ENCODE peak calls at places on chromosome 16, in ten cellular contexts. One of them, this sample, is unnamed.

GRCh38 chr16:12541672-12542071 is 262.0 kb downstream of the CPPED1 start:
- DNase-seq in left ventricle myocardium inferior: no peak
- DNase-seq in HepG2: no peak
- DNase-seq in astrocyte of the cerebellum: no peak
- DNase-seq in AG04450: no peak
- DNase-seq in adrenal gland: no peak
- DNase-seq in esophagus squamous epithelium: no peak
- DNase-seq in MM.1S: no peak
- DNase-seq in heart right ventricle: no peak
- DNase-seq in dorsolateral prefrontal cortex: no peak
- DNase-seq in this sample: no peak

GRCh38 chr16:49183911-49184310 is 97.7 kb downstream of the CBLN1 start:
- DNase-seq in MM.1S: peak; percentile 33
- DNase-seq in dorsolateral prefrontal cortex: no peak
- DNase-seq in heart right ventricle: no peak
- DNase-seq in esophagus squamous epithelium: no peak
- DNase-seq in HepG2: peak; percentile 20
- DNase-seq in astrocyte of the cerebellum: no peak
- DNase-seq in adrenal gland: no peak
- DNase-seq in left ventricle myocardium inferior: no peak
- DNase-seq in AG04450: no peak
- DNase-seq in this sample: peak; percentile 20

GRCh38 chr16:88580371-88580770 is 10.2 kb downstream of the ZC3H18 start:
- DNase-seq in heart right ventricle: no peak
- DNase-seq in astrocyte of the cerebellum: no peak
- DNase-seq in esophagus squamous epithelium: no peak
- DNase-seq in MM.1S: no peak
- DNase-seq in adrenal gland: no peak
- DNase-seq in AG04450: no peak
- DNase-seq in left ventricle myocardium inferior: no peak
- DNase-seq in HepG2: no peak
- DNase-seq in dorsolateral prefrontal cortex: no peak
- DNase-seq in this sample: no peak

GRCh38 chr16:89119161-89119621 is 25.5 kb downstream of the ACSF3 start:
- DNase-seq in MM.1S: no peak
- DNase-seq in dorsolateral prefrontal cortex: peak; percentile 24
- DNase-seq in left ventricle myocardium inferior: peak; percentile 11
- DNase-seq in adrenal gland: no peak
- DNase-seq in heart right ventricle: no peak
- DNase-seq in AG04450: no peak
- DNase-seq in esophagus squamous epithelium: no peak
- DNase-seq in astrocyte of the cerebellum: no peak
- DNase-seq in HepG2: no peak
- DNase-seq in this sample: no peak

GRCh38 chr16:52383640-52384292 is 163.2 kb downstream of the TOX3 start:
- DNase-seq in esophagus squamous epithelium: no peak
- DNase-seq in HepG2: peak; percentile 57
- DNase-seq in left ventricle myocardium inferior: no peak
- DNase-seq in heart right ventricle: no peak
- DNase-seq in adrenal gland: no peak
- DNase-seq in AG04450: no peak
- DNase-seq in MM.1S: no peak
- DNase-seq in dorsolateral prefrontal cortex: no peak
- DNase-seq in astrocyte of the cerebellum: no peak
- DNase-seq in this sample: no peak

GRCh38 chr16:81730090-81731051 is 48.7 kb upstream of the PLCG2 start:
- DNase-seq in left ventricle myocardium inferior: peak; percentile 86
- DNase-seq in adrenal gland: peak; percentile 85
- DNase-seq in MM.1S: peak; percentile 13
- DNase-seq in esophagus squamous epithelium: no peak
- DNase-seq in HepG2: peak; percentile 70
- DNase-seq in AG04450: no peak
- DNase-seq in astrocyte of the cerebellum: peak; percentile 54
- DNase-seq in dorsolateral prefrontal cortex: peak; percentile 92
- DNase-seq in heart right ventricle: peak; percentile 89
- DNase-seq in this sample: peak; percentile 82

GRCh38 chr16:84503751-84504395 is 586 bp downstream of the MEAK7 start:
- DNase-seq in dorsolateral prefrontal cortex: no peak
- DNase-seq in astrocyte of the cerebellum: no peak
- DNase-seq in heart right ventricle: no peak
- DNase-seq in esophagus squamous epithelium: no peak
- DNase-seq in left ventricle myocardium inferior: peak; percentile 15
- DNase-seq in HepG2: no peak
- DNase-seq in AG04450: no peak
- DNase-seq in MM.1S: no peak
- DNase-seq in adrenal gland: peak; percentile 29
- DNase-seq in this sample: no peak

GRCh38 chr16:82633964-82634600 is 7.3 kb downstream of the CDH13 start:
- DNase-seq in heart right ventricle: peak; percentile 42
- DNase-seq in astrocyte of the cerebellum: no peak
- DNase-seq in adrenal gland: no peak
- DNase-seq in HepG2: no peak
- DNase-seq in esophagus squamous epithelium: no peak
- DNase-seq in left ventricle myocardium inferior: no peak
- DNase-seq in AG04450: no peak
- DNase-seq in MM.1S: no peak
- DNase-seq in dorsolateral prefrontal cortex: peak; percentile 77
- DNase-seq in this sample: no peak

GRCh38 chr16:20355114-20355782 is 2.7 kb upstream of the UMOD start:
- DNase-seq in astrocyte of the cerebellum: no peak
- DNase-seq in heart right ventricle: no peak
- DNase-seq in esophagus squamous epithelium: no peak
- DNase-seq in dorsolateral prefrontal cortex: no peak
- DNase-seq in left ventricle myocardium inferior: no peak
- DNase-seq in MM.1S: no peak
- DNase-seq in adrenal gland: no peak
- DNase-seq in AG04450: no peak
- DNase-seq in HepG2: no peak
- DNase-seq in this sample: no peak

GRCh38 chr16:20363191-20363590 is 10.7 kb upstream of the UMOD start:
- DNase-seq in astrocyte of the cerebellum: no peak
- DNase-seq in dorsolateral prefrontal cortex: no peak
- DNase-seq in adrenal gland: no peak
- DNase-seq in HepG2: no peak
- DNase-seq in MM.1S: no peak
- DNase-seq in heart right ventricle: no peak
- DNase-seq in AG04450: no peak
- DNase-seq in left ventricle myocardium inferior: no peak
- DNase-seq in esophagus squamous epithelium: no peak
- DNase-seq in this sample: no peak

GRCh38 chr16:20364051-20364450 is 11.5 kb upstream of the UMOD start:
- DNase-seq in left ventricle myocardium inferior: no peak
- DNase-seq in HepG2: no peak
- DNase-seq in astrocyte of the cerebellum: no peak
- DNase-seq in adrenal gland: no peak
- DNase-seq in esophagus squamous epithelium: no peak
- DNase-seq in AG04450: no peak
- DNase-seq in dorsolateral prefrontal cortex: no peak
- DNase-seq in heart right ventricle: no peak
- DNase-seq in MM.1S: no peak
- DNase-seq in this sample: no peak

GRCh38 chr16:20359997-20360396 is 7.5 kb upstream of the UMOD start:
- DNase-seq in left ventricle myocardium inferior: no peak
- DNase-seq in adrenal gland: no peak
- DNase-seq in dorsolateral prefrontal cortex: no peak
- DNase-seq in HepG2: peak; percentile 39
- DNase-seq in MM.1S: no peak
- DNase-seq in astrocyte of the cerebellum: no peak
- DNase-seq in esophagus squamous epithelium: no peak
- DNase-seq in AG04450: no peak
- DNase-seq in heart right ventricle: no peak
- DNase-seq in this sample: no peak
- TF ChIP-seq CTCF in left ventricle myocardium inferior: no peak
- TF ChIP-seq CTCF in adrenal gland: no peak
- TF ChIP-seq CTCF in dorsolateral prefrontal cortex: no peak
- TF ChIP-seq CTCF in HepG2: peak; percentile 76
- TF ChIP-seq CTCF in MM.1S: peak; percentile 8
- TF ChIP-seq CTCF in astrocyte of the cerebellum: no peak
- TF ChIP-seq CTCF in esophagus squamous epithelium: no peak
- TF ChIP-seq CTCF in AG04450: no peak
- TF ChIP-seq CTCF in heart right ventricle: no peak
- TF ChIP-seq CTCF in this sample: no peak

GRCh38 chr16:4316732-4317461 is 1.0 kb downstream of the GLIS2 start:
- DNase-seq in left ventricle myocardium inferior: peak; percentile 60
- DNase-seq in heart right ventricle: peak; percentile 74
- DNase-seq in HepG2: no peak
- DNase-seq in esophagus squamous epithelium: no peak
- DNase-seq in astrocyte of the cerebellum: no peak
- DNase-seq in adrenal gland: peak; percentile 74
- DNase-seq in dorsolateral prefrontal cortex: no peak
- DNase-seq in AG04450: no peak
- DNase-seq in MM.1S: no peak
- DNase-seq in this sample: no peak

GRCh38 chr16:4317471-4318170 is 1.8 kb downstream of the GLIS2 start:
- DNase-seq in dorsolateral prefrontal cortex: no peak
- DNase-seq in left ventricle myocardium inferior: no peak
- DNase-seq in HepG2: no peak
- DNase-seq in adrenal gland: peak; percentile 70
- DNase-seq in AG04450: no peak
- DNase-seq in MM.1S: no peak
- DNase-seq in astrocyte of the cerebellum: no peak
- DNase-seq in esophagus squamous epithelium: no peak
- DNase-seq in heart right ventricle: no peak
- DNase-seq in this sample: no peak

GRCh38 chr16:4320030-4320429 is 4.2 kb downstream of the GLIS2 start:
- DNase-seq in AG04450: no peak
- DNase-seq in left ventricle myocardium inferior: peak; percentile 62
- DNase-seq in adrenal gland: no peak
- DNase-seq in HepG2: no peak
- DNase-seq in MM.1S: no peak
- DNase-seq in astrocyte of the cerebellum: no peak
- DNase-seq in dorsolateral prefrontal cortex: no peak
- DNase-seq in heart right ventricle: peak; percentile 63
- DNase-seq in esophagus squamous epithelium: no peak
- DNase-seq in this sample: no peak

GRCh38 chr16:4319454-4319853 is 3.6 kb downstream of the GLIS2 start:
- DNase-seq in dorsolateral prefrontal cortex: no peak
- DNase-seq in esophagus squamous epithelium: no peak
- DNase-seq in HepG2: no peak
- DNase-seq in astrocyte of the cerebellum: no peak
- DNase-seq in left ventricle myocardium inferior: no peak
- DNase-seq in AG04450: no peak
- DNase-seq in MM.1S: peak; percentile 47
- DNase-seq in adrenal gland: no peak
- DNase-seq in heart right ventricle: no peak
- DNase-seq in this sample: peak; percentile 75

DNA sequence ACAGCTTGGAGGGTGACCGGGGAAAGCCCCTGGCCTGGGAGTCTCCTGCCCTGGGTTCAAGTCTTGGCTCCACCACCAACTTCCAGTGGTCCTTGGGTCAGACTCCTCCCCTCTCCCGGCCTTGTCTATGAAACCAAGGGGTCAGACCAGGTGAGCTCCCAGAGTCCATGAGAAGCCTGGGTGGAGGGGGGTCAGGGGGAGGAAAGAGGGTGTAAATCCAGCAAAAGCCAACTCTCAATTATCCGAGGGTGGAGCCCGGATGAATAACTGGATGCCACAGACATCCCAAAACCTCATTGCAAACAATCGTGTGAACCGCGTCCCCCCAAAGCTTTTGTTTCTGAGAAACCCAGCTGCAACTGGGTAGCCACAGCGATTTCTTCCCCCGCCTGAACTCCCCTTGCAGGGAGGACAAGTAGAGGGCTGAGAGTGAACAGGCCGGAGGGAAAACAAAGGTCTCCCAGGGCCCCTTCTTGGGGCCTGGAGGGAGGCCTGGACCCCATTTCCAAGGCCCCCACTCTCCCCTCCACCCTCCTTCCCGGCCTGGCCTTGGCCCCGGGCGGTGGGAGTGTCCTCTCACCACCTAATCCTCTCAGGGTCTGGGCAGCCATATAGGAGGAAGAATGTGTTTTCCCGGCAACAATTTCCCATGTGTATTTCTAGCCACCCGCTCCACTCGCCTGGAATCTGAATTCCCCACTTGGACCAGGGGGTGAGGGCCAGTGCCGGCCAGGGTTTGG is 2.5 kb downstream of the GLIS2 start:
- DNase-seq in MM.1S: no peak
- DNase-seq in astrocyte of the cerebellum: no peak
- DNase-seq in esophagus squamous epithelium: no peak
- DNase-seq in dorsolateral prefrontal cortex: no peak
- DNase-seq in AG04450: no peak
- DNase-seq in left ventricle myocardium inferior: no peak
- DNase-seq in adrenal gland: no peak
- DNase-seq in heart right ventricle: no peak
- DNase-seq in HepG2: no peak
- DNase-seq in this sample: no peak
- H3K4me3 ChIP-seq in MM.1S: no peak overlapping the region
- H3K4me3 ChIP-seq in astrocyte of the cerebellum: peak overlapping the region; percentile 75
- H3K4me3 ChIP-seq in esophagus squamous epithelium: no peak overlapping the region
- H3K4me3 ChIP-seq in dorsolateral prefrontal cortex: no peak overlapping the region
- H3K4me3 ChIP-seq in AG04450: peak overlapping the region; percentile 76
- H3K4me3 ChIP-seq in left ventricle myocardium inferior: peak overlapping the region; percentile 88
- H3K4me3 ChIP-seq in adrenal gland: no peak overlapping the region
- H3K4me3 ChIP-seq in heart right ventricle: peak overlapping the region; percentile 63
- H3K4me3 ChIP-seq in HepG2: no peak overlapping the region
- H3K4me3 ChIP-seq in this sample: no peak overlapping the region

GRCh38 chr16:3183445-3184139 is 4.4 kb upstream of the OR1F1 start:
- DNase-seq in dorsolateral prefrontal cortex: no peak
- DNase-seq in esophagus squamous epithelium: no peak
- DNase-seq in HepG2: no peak
- DNase-seq in AG04450: no peak
- DNase-seq in adrenal gland: no peak
- DNase-seq in astrocyte of the cerebellum: no peak
- DNase-seq in heart right ventricle: no peak
- DNase-seq in MM.1S: no peak
- DNase-seq in left ventricle myocardium inferior: no peak
- DNase-seq in this sample: no peak

GRCh38 chr16:3186946-3187690 is 886 bp upstream of the OR1F1 start:
- DNase-seq in MM.1S: no peak
- DNase-seq in esophagus squamous epithelium: no peak
- DNase-seq in heart right ventricle: no peak
- DNase-seq in left ventricle myocardium inferior: no peak
- DNase-seq in HepG2: no peak
- DNase-seq in dorsolateral prefrontal cortex: no peak
- DNase-seq in AG04450: no peak
- DNase-seq in astrocyte of the cerebellum: no peak
- DNase-seq in adrenal gland: no peak
- DNase-seq in this sample: no peak

GRCh38 chr16:3180445-3180878 is 7.5 kb upstream of the OR1F1 start:
- DNase-seq in HepG2: no peak
- DNase-seq in left ventricle myocardium inferior: no peak
- DNase-seq in esophagus squamous epithelium: no peak
- DNase-seq in astrocyte of the cerebellum: no peak
- DNase-seq in dorsolateral prefrontal cortex: no peak
- DNase-seq in adrenal gland: no peak
- DNase-seq in MM.1S: no peak
- DNase-seq in AG04450: no peak
- DNase-seq in heart right ventricle: no peak
- DNase-seq in this sample: peak; percentile 41

GRCh38 chr16:3179651-3180050 is 8.4 kb upstream of the OR1F1 start:
- DNase-seq in dorsolateral prefrontal cortex: no peak
- DNase-seq in MM.1S: no peak
- DNase-seq in left ventricle myocardium inferior: no peak
- DNase-seq in astrocyte of the cerebellum: no peak
- DNase-seq in adrenal gland: no peak
- DNase-seq in esophagus squamous epithelium: no peak
- DNase-seq in AG04450: no peak
- DNase-seq in heart right ventricle: no peak
- DNase-seq in HepG2: no peak
- DNase-seq in this sample: no peak

GRCh38 chr16:3182608-3183444 is 5.2 kb upstream of the OR1F1 start:
- DNase-seq in heart right ventricle: no peak
- DNase-seq in adrenal gland: no peak
- DNase-seq in astrocyte of the cerebellum: no peak
- DNase-seq in HepG2: peak; percentile 70
- DNase-seq in left ventricle myocardium inferior: no peak
- DNase-seq in MM.1S: no peak
- DNase-seq in esophagus squamous epithelium: no peak
- DNase-seq in AG04450: no peak
- DNase-seq in dorsolateral prefrontal cortex: no peak
- DNase-seq in this sample: peak; percentile 75
- TF ChIP-seq CTCF in heart right ventricle: no peak
- TF ChIP-seq CTCF in adrenal gland: no peak
- TF ChIP-seq CTCF in astrocyte of the cerebellum: peak; percentile 46
- TF ChIP-seq CTCF in HepG2: peak; percentile 10
- TF ChIP-seq CTCF in left ventricle myocardium inferior: peak; percentile 40
- TF ChIP-seq CTCF in MM.1S: no peak
- TF ChIP-seq CTCF in esophagus squamous epithelium: peak; percentile 9
- TF ChIP-seq CTCF in AG04450: peak; percentile 44
- TF ChIP-seq CTCF in dorsolateral prefrontal cortex: no peak
- TF ChIP-seq CTCF in this sample: no peak

GRCh38 chr16:30184430-30185140 is 1.2 kb downstream of the CORO1A start:
- DNase-seq in esophagus squamous epithelium: no peak
- DNase-seq in HepG2: no peak
- DNase-seq in AG04450: no peak
- DNase-seq in heart right ventricle: peak; percentile 23
- DNase-seq in dorsolateral prefrontal cortex: peak; percentile 72
- DNase-seq in astrocyte of the cerebellum: no peak
- DNase-seq in MM.1S: peak; percentile 42
- DNase-seq in adrenal gland: peak; percentile 17
- DNase-seq in left ventricle myocardium inferior: peak; percentile 28
- DNase-seq in this sample: peak; percentile 78

GRCh38 chr16:30183236-30183960 is at the start of gene CORO1A:
- DNase-seq in dorsolateral prefrontal cortex: peak; percentile 92
- DNase-seq in MM.1S: peak; percentile 88
- DNase-seq in astrocyte of the cerebellum: peak; percentile 35
- DNase-seq in HepG2: peak; percentile 51
- DNase-seq in AG04450: peak; percentile 18
- DNase-seq in adrenal gland: peak; percentile 82
- DNase-seq in heart right ventricle: peak; percentile 88
- DNase-seq in left ventricle myocardium inferior: peak; percentile 86
- DNase-seq in esophagus squamous epithelium: no peak
- DNase-seq in this sample: peak; percentile 94

GRCh38 chr16:30185141-30185682 is 1.8 kb downstream of the CORO1A start:
- DNase-seq in astrocyte of the cerebellum: no peak
- DNase-seq in left ventricle myocardium inferior: peak; percentile 20
- DNase-seq in MM.1S: peak; percentile 24
- DNase-seq in AG04450: no peak
- DNase-seq in heart right ventricle: peak; percentile 18
- DNase-seq in esophagus squamous epithelium: no peak
- DNase-seq in adrenal gland: peak; percentile 16
- DNase-seq in HepG2: no peak
- DNase-seq in dorsolateral prefrontal cortex: no peak
- DNase-seq in this sample: peak; percentile 74

GRCh38 chr16:30185683-30186421 is 2.5 kb downstream of the CORO1A start:
- DNase-seq in astrocyte of the cerebellum: no peak
- DNase-seq in AG04450: no peak
- DNase-seq in esophagus squamous epithelium: no peak
- DNase-seq in adrenal gland: peak; percentile 48
- DNase-seq in MM.1S: peak; percentile 78
- DNase-seq in heart right ventricle: peak; percentile 51
- DNase-seq in left ventricle myocardium inferior: peak; percentile 60
- DNase-seq in dorsolateral prefrontal cortex: no peak
- DNase-seq in HepG2: no peak
- DNase-seq in this sample: peak; percentile 98

DNA sequence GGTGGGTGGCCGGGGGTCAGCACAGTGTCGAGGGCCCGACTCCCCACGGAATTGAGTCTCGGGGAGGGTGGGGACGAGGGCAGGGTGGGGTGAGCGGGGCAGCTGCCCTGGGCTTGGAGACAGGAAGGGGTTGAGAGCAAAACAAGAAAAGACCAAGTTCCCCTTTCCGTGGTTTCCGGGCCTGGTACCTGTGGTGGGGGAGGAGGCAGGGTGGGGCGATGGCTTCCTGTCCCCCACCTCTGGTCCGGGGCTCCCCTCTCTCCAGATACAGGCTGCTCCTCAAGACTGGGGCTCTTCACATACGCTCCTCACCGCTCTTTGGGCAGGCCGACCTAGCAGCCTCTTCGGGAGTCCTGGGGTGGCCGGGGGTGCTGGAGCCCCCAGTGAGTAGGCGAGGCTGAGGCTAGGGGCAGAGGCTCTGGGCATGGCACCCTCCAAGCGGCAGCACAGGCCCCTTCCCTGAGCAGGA is 593 bp downstream of the CORO1A start:
- DNase-seq in left ventricle myocardium inferior: peak; percentile 24
- DNase-seq in HepG2: no peak
- DNase-seq in dorsolateral prefrontal cortex: no peak
- DNase-seq in esophagus squamous epithelium: no peak
- DNase-seq in adrenal gland: peak; percentile 17
- DNase-seq in heart right ventricle: peak; percentile 40
- DNase-seq in MM.1S: peak; percentile 83
- DNase-seq in AG04450: no peak
- DNase-seq in astrocyte of the cerebellum: no peak
- DNase-seq in this sample: peak; percentile 94
- H3K4me3 ChIP-seq in left ventricle myocardium inferior: peak overlapping the region; percentile 75
- H3K4me3 ChIP-seq in HepG2: peak overlapping the region; percentile 74
- H3K4me3 ChIP-seq in dorsolateral prefrontal cortex: peak overlapping the region; percentile 70
- H3K4me3 ChIP-seq in esophagus squamous epithelium: peak overlapping the region; percentile 78
- H3K4me3 ChIP-seq in adrenal gland: no peak overlapping the region
- H3K4me3 ChIP-seq in heart right ventricle: peak overlapping the region; percentile 85
- H3K4me3 ChIP-seq in MM.1S: peak overlapping the region; percentile 98
- H3K4me3 ChIP-seq in AG04450: peak overlapping the region; percentile 65
- H3K4me3 ChIP-seq in astrocyte of the cerebellum: peak overlapping the region; percentile 49
- H3K4me3 ChIP-seq in this sample: peak overlapping the region; percentile 83